ENCODE peak calls at places on chromosome 2, in ten cellular contexts. One of them, this sample, is unnamed.

GRCh38 chr2:118089015-118089800 is 937 bp downstream of the INSIG2 start:
- DNase-seq in brain microvascular endothelial cell: peak; percentile 47
- DNase-seq in putamen: peak; percentile 4
- DNase-seq in stimulated activated CD4-positive, alpha-beta T cell treated with anti-CD3 and anti-CD28 coated beads, Interleukin-1b, Interleukin-23, amount 100 ng/mL, for 48 hours: peak; percentile 22
- DNase-seq in hypothalamus: no peak
- DNase-seq in A172: peak; percentile 21
- DNase-seq in pancreas: peak; percentile 18
- DNase-seq in CD4-positive, CD25-positive, alpha-beta regulatory T cell: peak; percentile 49
- DNase-seq in GM12865: peak; percentile 42
- DNase-seq in right atrium auricular region: no peak
- DNase-seq in this sample: peak; percentile 38

GRCh38 chr2:158009425-158009824 is 92.3 kb upstream of the UPP2 start:
- DNase-seq in brain microvascular endothelial cell: no peak
- DNase-seq in putamen: no peak
- DNase-seq in stimulated activated CD4-positive, alpha-beta T cell treated with anti-CD3 and anti-CD28 coated beads, Interleukin-1b, Interleukin-23, amount 100 ng/mL, for 48 hours: no peak
- DNase-seq in hypothalamus: no peak
- DNase-seq in A172: no peak
- DNase-seq in pancreas: no peak
- DNase-seq in CD4-positive, CD25-positive, alpha-beta regulatory T cell: no peak
- DNase-seq in GM12865: no peak
- DNase-seq in right atrium auricular region: no peak
- DNase-seq in this sample: no peak

GRCh38 chr2:164840930-164841718 is 499 bp downstream of the COBLL1 start:
- DNase-seq in brain microvascular endothelial cell: peak; percentile 45
- DNase-seq in putamen: peak; percentile 20
- DNase-seq in stimulated activated CD4-positive, alpha-beta T cell treated with anti-CD3 and anti-CD28 coated beads, Interleukin-1b, Interleukin-23, amount 100 ng/mL, for 48 hours: peak; percentile 9
- DNase-seq in hypothalamus: peak; percentile 26
- DNase-seq in A172: peak; percentile 50
- DNase-seq in pancreas: peak; percentile 89
- DNase-seq in CD4-positive, CD25-positive, alpha-beta regulatory T cell: peak; percentile 13
- DNase-seq in GM12865: peak; percentile 39
- DNase-seq in right atrium auricular region: no peak
- DNase-seq in this sample: peak; percentile 82

GRCh38 chr2:86073225-86073624 is 32.5 kb downstream of the POLR1A start:
- DNase-seq in brain microvascular endothelial cell: no peak
- DNase-seq in putamen: no peak
- DNase-seq in stimulated activated CD4-positive, alpha-beta T cell treated with anti-CD3 and anti-CD28 coated beads, Interleukin-1b, Interleukin-23, amount 100 ng/mL, for 48 hours: no peak
- DNase-seq in hypothalamus: no peak
- DNase-seq in A172: no peak
- DNase-seq in pancreas: no peak
- DNase-seq in CD4-positive, CD25-positive, alpha-beta regulatory T cell: no peak
- DNase-seq in GM12865: no peak
- DNase-seq in right atrium auricular region: no peak
- DNase-seq in this sample: no peak

GRCh38 chr2:30733829-30734520 is 73.3 kb downstream of the CAPN13 start:
- DNase-seq in brain microvascular endothelial cell: no peak
- DNase-seq in putamen: no peak
- DNase-seq in stimulated activated CD4-positive, alpha-beta T cell treated with anti-CD3 and anti-CD28 coated beads, Interleukin-1b, Interleukin-23, amount 100 ng/mL, for 48 hours: no peak
- DNase-seq in hypothalamus: no peak
- DNase-seq in A172: no peak
- DNase-seq in pancreas: no peak
- DNase-seq in CD4-positive, CD25-positive, alpha-beta regulatory T cell: no peak
- DNase-seq in GM12865: no peak
- DNase-seq in right atrium auricular region: no peak
- DNase-seq in this sample: peak; percentile 51

GRCh38 chr2:241775223-241776177 is 1.1 kb upstream of the GAL3ST2 start:
- DNase-seq in brain microvascular endothelial cell: no peak
- DNase-seq in putamen: no peak
- DNase-seq in stimulated activated CD4-positive, alpha-beta T cell treated with anti-CD3 and anti-CD28 coated beads, Interleukin-1b, Interleukin-23, amount 100 ng/mL, for 48 hours: no peak
- DNase-seq in hypothalamus: no peak
- DNase-seq in A172: peak; percentile 69
- DNase-seq in pancreas: peak; percentile 8
- DNase-seq in CD4-positive, CD25-positive, alpha-beta regulatory T cell: no peak
- DNase-seq in GM12865: no peak
- DNase-seq in right atrium auricular region: peak; percentile 42
- DNase-seq in this sample: peak; percentile 59

GRCh38 chr2:233853353-233853752 is 982 bp downstream of the HJURP start:
- DNase-seq in brain microvascular endothelial cell: no peak
- DNase-seq in putamen: no peak
- DNase-seq in stimulated activated CD4-positive, alpha-beta T cell treated with anti-CD3 and anti-CD28 coated beads, Interleukin-1b, Interleukin-23, amount 100 ng/mL, for 48 hours: no peak
- DNase-seq in hypothalamus: no peak
- DNase-seq in A172: no peak
- DNase-seq in pancreas: no peak
- DNase-seq in CD4-positive, CD25-positive, alpha-beta regulatory T cell: no peak
- DNase-seq in GM12865: no peak
- DNase-seq in right atrium auricular region: no peak
- DNase-seq in this sample: no peak

GRCh38 chr2:11357428-11357972 is 13.1 kb upstream of the ROCK2 start:
- DNase-seq in brain microvascular endothelial cell: no peak
- DNase-seq in putamen: no peak
- DNase-seq in stimulated activated CD4-positive, alpha-beta T cell treated with anti-CD3 and anti-CD28 coated beads, Interleukin-1b, Interleukin-23, amount 100 ng/mL, for 48 hours: no peak
- DNase-seq in hypothalamus: no peak
- DNase-seq in A172: no peak
- DNase-seq in pancreas: no peak
- DNase-seq in CD4-positive, CD25-positive, alpha-beta regulatory T cell: no peak
- DNase-seq in GM12865: no peak
- DNase-seq in right atrium auricular region: no peak
- DNase-seq in this sample: no peak

GRCh38 chr2:134836986-134837385 is 1.4 kb upstream of the ACMSD start:
- DNase-seq in brain microvascular endothelial cell: peak; percentile 76
- DNase-seq in putamen: peak; percentile 17
- DNase-seq in stimulated activated CD4-positive, alpha-beta T cell treated with anti-CD3 and anti-CD28 coated beads, Interleukin-1b, Interleukin-23, amount 100 ng/mL, for 48 hours: no peak
- DNase-seq in hypothalamus: no peak
- DNase-seq in A172: peak; percentile 81
- DNase-seq in pancreas: no peak
- DNase-seq in CD4-positive, CD25-positive, alpha-beta regulatory T cell: no peak
- DNase-seq in GM12865: no peak
- DNase-seq in right atrium auricular region: no peak
- DNase-seq in this sample: no peak

GRCh38 chr2:228841877-228842276 is 429.2 kb downstream of the PID1 start:
- DNase-seq in brain microvascular endothelial cell: no peak
- DNase-seq in putamen: no peak
- DNase-seq in stimulated activated CD4-positive, alpha-beta T cell treated with anti-CD3 and anti-CD28 coated beads, Interleukin-1b, Interleukin-23, amount 100 ng/mL, for 48 hours: no peak
- DNase-seq in hypothalamus: no peak
- DNase-seq in A172: no peak
- DNase-seq in pancreas: no peak
- DNase-seq in CD4-positive, CD25-positive, alpha-beta regulatory T cell: no peak
- DNase-seq in GM12865: no peak
- DNase-seq in right atrium auricular region: no peak
- DNase-seq in this sample: no peak

GRCh38 chr2:136117391-136117841 is 533 bp downstream of the CXCR4 start:
- DNase-seq in brain microvascular endothelial cell: peak; percentile 16
- DNase-seq in putamen: peak; percentile 54
- DNase-seq in stimulated activated CD4-positive, alpha-beta T cell treated with anti-CD3 and anti-CD28 coated beads, Interleukin-1b, Interleukin-23, amount 100 ng/mL, for 48 hours: no peak
- DNase-seq in hypothalamus: peak; percentile 44
- DNase-seq in A172: no peak
- DNase-seq in pancreas: no peak
- DNase-seq in CD4-positive, CD25-positive, alpha-beta regulatory T cell: peak; percentile 69
- DNase-seq in GM12865: peak; percentile 59
- DNase-seq in right atrium auricular region: no peak
- DNase-seq in this sample: no peak

GRCh38 chr2:42141687-42142475 is 27.3 kb upstream of the EML4 start:
- DNase-seq in brain microvascular endothelial cell: peak; percentile 96
- DNase-seq in putamen: peak; percentile 32
- DNase-seq in stimulated activated CD4-positive, alpha-beta T cell treated with anti-CD3 and anti-CD28 coated beads, Interleukin-1b, Interleukin-23, amount 100 ng/mL, for 48 hours: peak; percentile 16
- DNase-seq in hypothalamus: peak; percentile 8
- DNase-seq in A172: peak; percentile 67
- DNase-seq in pancreas: peak; percentile 24
- DNase-seq in CD4-positive, CD25-positive, alpha-beta regulatory T cell: peak; percentile 52
- DNase-seq in GM12865: no peak
- DNase-seq in right atrium auricular region: peak; percentile 72
- DNase-seq in this sample: peak; percentile 75

GRCh38 chr2:230864122-230864604 is 579 bp upstream of the ITM2C start:
- DNase-seq in brain microvascular endothelial cell: no peak
- DNase-seq in putamen: no peak
- DNase-seq in stimulated activated CD4-positive, alpha-beta T cell treated with anti-CD3 and anti-CD28 coated beads, Interleukin-1b, Interleukin-23, amount 100 ng/mL, for 48 hours: no peak
- DNase-seq in hypothalamus: no peak
- DNase-seq in A172: no peak
- DNase-seq in pancreas: no peak
- DNase-seq in CD4-positive, CD25-positive, alpha-beta regulatory T cell: no peak
- DNase-seq in GM12865: no peak
- DNase-seq in right atrium auricular region: no peak
- DNase-seq in this sample: no peak

GRCh38 chr2:164875334-164876205 is 33.9 kb upstream of the COBLL1 start:
- DNase-seq in brain microvascular endothelial cell: no peak
- DNase-seq in putamen: no peak
- DNase-seq in stimulated activated CD4-positive, alpha-beta T cell treated with anti-CD3 and anti-CD28 coated beads, Interleukin-1b, Interleukin-23, amount 100 ng/mL, for 48 hours: no peak
- DNase-seq in hypothalamus: no peak
- DNase-seq in A172: no peak
- DNase-seq in pancreas: no peak
- DNase-seq in CD4-positive, CD25-positive, alpha-beta regulatory T cell: no peak
- DNase-seq in GM12865: no peak
- DNase-seq in right atrium auricular region: no peak
- DNase-seq in this sample: no peak

GRCh38 chr2:41400057-41400665 is 647.7 kb upstream of the PKDCC start:
- DNase-seq in brain microvascular endothelial cell: peak; percentile 23
- DNase-seq in putamen: no peak
- DNase-seq in stimulated activated CD4-positive, alpha-beta T cell treated with anti-CD3 and anti-CD28 coated beads, Interleukin-1b, Interleukin-23, amount 100 ng/mL, for 48 hours: no peak
- DNase-seq in hypothalamus: no peak
- DNase-seq in A172: peak; percentile 10
- DNase-seq in pancreas: no peak
- DNase-seq in CD4-positive, CD25-positive, alpha-beta regulatory T cell: peak; percentile 16
- DNase-seq in GM12865: peak; percentile 14
- DNase-seq in right atrium auricular region: no peak
- DNase-seq in this sample: no peak

GRCh38 chr2:230258483-230258882 is 32.9 kb downstream of the SP140 start:
- DNase-seq in brain microvascular endothelial cell: no peak
- DNase-seq in putamen: no peak
- DNase-seq in stimulated activated CD4-positive, alpha-beta T cell treated with anti-CD3 and anti-CD28 coated beads, Interleukin-1b, Interleukin-23, amount 100 ng/mL, for 48 hours: no peak
- DNase-seq in hypothalamus: no peak
- DNase-seq in A172: no peak
- DNase-seq in pancreas: no peak
- DNase-seq in CD4-positive, CD25-positive, alpha-beta regulatory T cell: no peak
- DNase-seq in GM12865: no peak
- DNase-seq in right atrium auricular region: no peak
- DNase-seq in this sample: no peak

GRCh38 chr2:181607629-181608627 is 49.0 kb downstream of the CERKL start:
- DNase-seq in brain microvascular endothelial cell: no peak
- DNase-seq in putamen: no peak
- DNase-seq in stimulated activated CD4-positive, alpha-beta T cell treated with anti-CD3 and anti-CD28 coated beads, Interleukin-1b, Interleukin-23, amount 100 ng/mL, for 48 hours: no peak
- DNase-seq in hypothalamus: no peak
- DNase-seq in A172: no peak
- DNase-seq in pancreas: no peak
- DNase-seq in CD4-positive, CD25-positive, alpha-beta regulatory T cell: peak; percentile 66
- DNase-seq in GM12865: no peak
- DNase-seq in right atrium auricular region: no peak
- DNase-seq in this sample: no peak

GRCh38 chr2:94870392-94871225 is 621 bp upstream of the TEKT4 start:
- DNase-seq in brain microvascular endothelial cell: no peak
- DNase-seq in putamen: no peak
- DNase-seq in stimulated activated CD4-positive, alpha-beta T cell treated with anti-CD3 and anti-CD28 coated beads, Interleukin-1b, Interleukin-23, amount 100 ng/mL, for 48 hours: peak; percentile 48
- DNase-seq in hypothalamus: no peak
- DNase-seq in A172: no peak
- DNase-seq in pancreas: peak; percentile 18
- DNase-seq in CD4-positive, CD25-positive, alpha-beta regulatory T cell: no peak
- DNase-seq in GM12865: peak; percentile 50
- DNase-seq in right atrium auricular region: peak; percentile 56
- DNase-seq in this sample: peak; percentile 62

This sample was measured in tibial artery.